ENCODE peak calls at places on chromosomes 5 and 9, in four cellular contexts. A, B, M and G are unnamed samples.

GRCh38 chr5:145562931-145563330 is 272.2 kb downstream of the PRELID2 start:
- DNase-seq in A (no peak), B (no peak), M (no peak), G (no peak)

GRCh38 chr9:76818271-76818670 is 54.0 kb downstream of the PCA3 start:
- DNase-seq in A (peak), B (no peak), M (no peak), G (peak)

GRCh38 chr5:107058239-107058638 is 612.5 kb downstream of the EFNA5 start:
- DNase-seq in A (no peak), B (no peak), M (no peak), G (no peak)

GRCh38 chr5:91281409-91281808 is 101.7 kb downstream of the ARRDC3 start:
- DNase-seq in A (no peak), B (no peak), M (no peak), G (no peak)

GRCh38 chr9:129287595-129288305 is 109.7 kb upstream of the IER5L start:
- DNase-seq in A (no peak), B (no peak), M (peak), G (no peak)

GRCh38 chr9:21385131-21385665 is at the start of gene IFNA2:
- DNase-seq in A (no peak), B (peak), M (no peak), G (no peak)

GRCh38 chr5:10856646-10857332 is 95.8 kb upstream of the DAP start:
- DNase-seq in A (peak), B (no peak), M (peak), G (peak)

GRCh38 chr5:163385276-163385675 is 52.1 kb upstream of the CCNG1 start:
- DNase-seq in A (no peak), B (no peak), M (no peak), G (no peak)

GRCh38 chr9:105065119-105066088 is 137.4 kb upstream of the ABCA1 start:
- DNase-seq in A (peak), B (no peak), M (no peak), G (no peak)

GRCh38 chr9:126158591-126159519 is 167.8 kb upstream of the MVB12B start:
- DNase-seq in A (no peak), B (no peak), M (no peak), G (no peak)

GRCh38 chr5:142390303-142390840 is 65.6 kb upstream of the SPRY4 start:
- DNase-seq in A (no peak), B (no peak), M (no peak), G (no peak)

GRCh38 chr5:78758169-78758839 is 109.7 kb upstream of the LHFPL2 start:
- DNase-seq in A (peak), B (peak), M (no peak), G (no peak)

GRCh38 chr5:60196382-60197113 is 303.0 kb upstream of the PDE4D start:
- DNase-seq in A (no peak), B (no peak), M (no peak), G (no peak)

GRCh38 chr5:132434813-132435286 is 55.7 kb downstream of the IRF1 start:
- DNase-seq in A (peak), B (no peak), M (no peak), G (no peak)

GRCh38 chr5:178642351-178642909 is 15.6 kb upstream of the CLK4 start:
- DNase-seq in A (no peak), B (no peak), M (no peak), G (peak)

GRCh38 chr5:68554566-68555279 is 339.2 kb downstream of the PIK3R1 start:
- DNase-seq in A (no peak), B (no peak), M (no peak), G (no peak)

GRCh38 chr5:68555891-68556689 is 340.5 kb downstream of the PIK3R1 start:
- DNase-seq in A (no peak), B (no peak), M (no peak), G (no peak)

GRCh38 chr5:68562308-68562707 is 346.8 kb downstream of the PIK3R1 start:
- DNase-seq in A (no peak), B (no peak), M (no peak), G (no peak)

DNA sequence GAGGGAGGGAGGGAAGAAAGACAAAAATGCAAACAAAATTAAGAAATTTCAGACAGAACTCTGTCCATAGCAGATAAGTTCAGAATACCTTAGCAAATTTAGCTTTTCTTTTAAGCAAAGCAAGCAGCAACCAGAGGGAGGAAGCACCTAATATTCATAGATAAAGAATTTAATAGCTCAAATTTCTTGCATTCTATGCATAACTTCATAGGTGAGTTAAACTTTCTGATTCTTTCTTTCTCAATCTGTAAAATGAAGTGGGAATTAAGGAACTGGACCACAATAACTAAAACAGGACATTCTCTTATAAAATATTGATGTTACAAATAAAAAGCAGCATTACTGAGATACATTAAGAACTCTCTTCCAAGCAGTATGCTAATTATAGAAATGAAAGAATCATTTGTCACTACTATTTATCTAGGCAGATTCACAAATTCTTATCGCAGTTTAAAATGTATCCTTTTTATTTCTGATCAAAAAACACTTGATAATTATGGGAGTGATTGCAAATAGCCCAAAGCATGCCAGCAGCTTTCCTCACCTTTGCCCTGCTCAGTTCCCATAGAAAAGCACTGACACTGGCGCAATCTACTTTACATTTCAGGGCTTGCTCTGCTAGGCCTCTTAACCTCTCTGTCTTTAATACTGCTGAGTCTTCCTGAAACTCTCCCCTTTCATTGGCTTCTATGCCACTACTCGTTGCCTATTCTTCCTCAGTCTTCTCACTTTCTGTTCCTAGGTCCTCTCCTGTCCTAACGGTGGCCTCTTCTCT is 341.8 kb downstream of the PIK3R1 start:
- DNase-seq in A (no peak), B (no peak), M (no peak), G (no peak)
- TF ChIP-seq SP1 in A (no peak), B (no peak), M (no peak), G (no peak)

DNA sequence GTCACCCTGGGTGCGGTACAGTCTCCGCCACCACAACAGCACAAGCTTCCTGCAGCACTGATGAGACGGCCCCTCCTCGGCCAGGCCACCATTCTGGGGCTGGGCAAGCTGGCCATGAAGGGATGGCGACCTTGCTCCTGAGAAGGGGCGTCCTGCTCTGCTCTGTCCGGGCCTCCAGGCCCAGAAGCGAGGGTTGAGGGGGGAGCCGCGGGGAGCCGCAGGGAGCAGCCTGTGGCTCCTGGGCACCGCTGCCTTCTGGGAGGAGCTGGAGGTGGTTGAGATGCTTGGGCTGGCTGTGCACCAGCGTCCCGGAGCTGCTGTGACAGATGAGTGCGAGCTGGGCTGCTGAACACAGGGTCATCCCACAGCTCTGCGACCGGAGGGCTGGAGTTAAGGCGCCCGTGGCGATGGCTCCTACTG is 84.3 kb upstream of the RAPGEF1 start:
- DNase-seq in A (no peak), B (no peak), M (no peak), G (no peak)
- TF ChIP-seq SUZ12 in A (no peak), B (no peak), M (no peak), G (no peak)

GRCh38 chr9:121350993-121351561 is 19.0 kb downstream of the STOM start:
- DNase-seq in A (no peak), B (no peak), M (no peak), G (no peak)
- TF ChIP-seq SP1 in A (no peak), B (no peak), M (no peak), G (no peak)

GRCh38 chr9:95171001-95171400 is 146.5 kb downstream of the FANCC start:
- DNase-seq in A (no peak), B (peak), M (no peak), G (no peak)

GRCh38 chr9:95165004-95165403 is 152.5 kb downstream of the FANCC start:
- DNase-seq in A (no peak), B (no peak), M (no peak), G (no peak)

GRCh38 chr9:95171596-95171995 is 145.9 kb downstream of the FANCC start:
- DNase-seq in A (no peak), B (no peak), M (no peak), G (no peak)

GRCh38 chr9:95167998-95168397 is 149.5 kb downstream of the FANCC start:
- DNase-seq in A (peak), B (no peak), M (peak), G (peak)
- TF ChIP-seq SUZ12 in A (no peak), B (no peak), M (no peak), G (no peak)

DNA sequence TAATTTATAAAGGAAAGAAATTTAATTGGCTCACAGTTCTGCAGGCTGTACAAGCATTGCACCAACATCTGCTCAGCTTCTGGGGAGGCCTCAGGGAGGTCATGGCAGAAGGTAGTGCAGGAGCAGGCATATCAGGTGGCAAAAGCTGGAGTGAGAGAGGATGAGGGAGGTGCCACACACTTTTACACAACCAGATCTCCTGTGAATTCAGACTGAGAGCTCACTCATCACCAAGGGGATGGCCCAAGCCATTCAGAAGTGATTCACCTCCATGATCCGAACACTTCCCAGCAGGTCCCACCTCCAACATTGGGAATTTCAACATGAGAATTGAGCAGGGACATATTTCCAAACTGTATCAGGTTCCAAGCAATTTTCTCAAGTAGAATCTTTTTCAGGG is 84.7 kb upstream of the BRINP1 start:
- DNase-seq in A (no peak), B (no peak), M (no peak), G (no peak)
- TF ChIP-seq SP1 in A (no peak), B (no peak), M (no peak), G (no peak)

DNA sequence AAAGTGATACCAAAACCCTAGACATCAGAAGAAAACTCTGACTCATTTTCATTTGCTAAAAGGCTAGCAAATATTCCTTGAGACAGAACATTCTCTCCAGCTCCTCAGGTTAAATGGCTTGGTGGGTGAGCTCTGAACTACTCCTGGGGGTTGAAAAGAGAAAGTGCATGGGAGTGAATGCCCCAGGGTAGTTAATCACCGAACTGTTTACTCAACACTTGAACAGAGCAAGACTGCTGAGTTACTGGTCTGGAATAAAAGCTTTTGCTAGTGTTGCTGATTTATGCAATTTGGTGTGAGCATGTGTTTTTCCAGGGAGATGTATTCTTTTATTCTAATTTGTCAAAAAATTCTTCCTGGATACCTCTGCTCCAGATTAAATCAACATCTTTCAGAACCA is 88.3 kb upstream of the PRDM9 start:
- DNase-seq in A (no peak), B (no peak), M (no peak), G (peak)
- TF ChIP-seq SUZ12 in A (no peak), B (no peak), M (no peak), G (no peak)

GRCh38 chr9:33885948-33886347 is 69.0 kb downstream of the UBE2R2 start:
- DNase-seq in A (no peak), B (no peak), M (no peak), G (no peak)

GRCh38 chr9:33880562-33881089 is 63.7 kb downstream of the UBE2R2 start:
- DNase-seq in A (no peak), B (no peak), M (peak), G (no peak)

GRCh38 chr9:33881635-33882034 is 64.7 kb downstream of the UBE2R2 start:
- DNase-seq in A (no peak), B (no peak), M (no peak), G (no peak)

GRCh38 chr9:33884856-33885701 is 68.1 kb downstream of the UBE2R2 start:
- DNase-seq in A (no peak), B (no peak), M (no peak), G (peak)
- TF ChIP-seq SP1 in A (no peak), B (no peak), M (no peak), G (no peak)

GRCh38 chr5:148386041-148386440 is 2.3 kb downstream of the FBXO38 start:
- DNase-seq in A (peak), B (no peak), M (no peak), G (no peak)
- TF ChIP-seq SUZ12 in A (no peak), B (no peak), M (no peak), G (no peak)